ENCODE peak calls at places on chromosomes 12 and 14, in seven cellular contexts. One of them, this sample, is unnamed.

GRCh38 chr14:82720931-82721330 is 1187.3 kb upstream of the SEL1L start:
- DNase-seq in nephron progenitor cell: no peak
- DNase-seq in GM12865: no peak
- DNase-seq in GM20000: no peak
- DNase-seq in lower leg skin: no peak
- DNase-seq in gastrocnemius medialis: no peak
- DNase-seq in foreskin fibroblast: no peak
- DNase-seq in this sample: no peak

GRCh38 chr12:26319511-26319910 is 124.1 kb downstream of the SSPN start:
- DNase-seq in GM20000: no peak
- DNase-seq in nephron progenitor cell: no peak
- DNase-seq in gastrocnemius medialis: peak; percentile 67
- DNase-seq in foreskin fibroblast: peak; percentile 86
- DNase-seq in lower leg skin: peak; percentile 91
- DNase-seq in GM12865: no peak
- DNase-seq in this sample: no peak

GRCh38 chr14:35814371-35815005 is 5.4 kb upstream of the RALGAPA1 start:
- DNase-seq in lower leg skin: no peak
- DNase-seq in nephron progenitor cell: peak; percentile 76
- DNase-seq in foreskin fibroblast: no peak
- DNase-seq in GM20000: peak; percentile 61
- DNase-seq in gastrocnemius medialis: no peak
- DNase-seq in GM12865: peak; percentile 73
- DNase-seq in this sample: no peak

GRCh38 chr12:27865421-27865820 is 85.4 kb upstream of the MANSC4 start:
- DNase-seq in GM20000: no peak
- DNase-seq in lower leg skin: no peak
- DNase-seq in foreskin fibroblast: peak; percentile 82
- DNase-seq in GM12865: no peak
- DNase-seq in gastrocnemius medialis: no peak
- DNase-seq in nephron progenitor cell: no peak
- DNase-seq in this sample: no peak

GRCh38 chr12:83016226-83016835 is 329.6 kb downstream of the TMTC2 start:
- DNase-seq in GM20000: no peak
- DNase-seq in GM12865: no peak
- DNase-seq in nephron progenitor cell: no peak
- DNase-seq in gastrocnemius medialis: peak; percentile 41
- DNase-seq in foreskin fibroblast: peak; percentile 85
- DNase-seq in lower leg skin: no peak
- DNase-seq in this sample: no peak

GRCh38 chr12:93145086-93145485 is 216.0 kb upstream of the EEA1 start:
- DNase-seq in GM20000: no peak
- DNase-seq in nephron progenitor cell: no peak
- DNase-seq in GM12865: no peak
- DNase-seq in lower leg skin: no peak
- DNase-seq in foreskin fibroblast: no peak
- DNase-seq in gastrocnemius medialis: no peak
- DNase-seq in this sample: no peak

GRCh38 chr12:51090705-51091229 is 7.4 kb upstream of the CSRNP2 start:
- DNase-seq in GM20000: no peak
- DNase-seq in lower leg skin: no peak
- DNase-seq in gastrocnemius medialis: no peak
- DNase-seq in GM12865: no peak
- DNase-seq in foreskin fibroblast: no peak
- DNase-seq in nephron progenitor cell: no peak
- DNase-seq in this sample: no peak

GRCh38 chr12:58159941-58160340 is 218.6 kb downstream of the ATP23 start:
- DNase-seq in lower leg skin: no peak
- DNase-seq in GM20000: no peak
- DNase-seq in GM12865: no peak
- DNase-seq in gastrocnemius medialis: peak; percentile 11
- DNase-seq in foreskin fibroblast: no peak
- DNase-seq in nephron progenitor cell: no peak
- DNase-seq in this sample: no peak

GRCh38 chr14:28777773-28778606 is 11.4 kb downstream of the FOXG1 start:
- DNase-seq in foreskin fibroblast: no peak
- DNase-seq in GM12865: no peak
- DNase-seq in nephron progenitor cell: no peak
- DNase-seq in GM20000: no peak
- DNase-seq in lower leg skin: no peak
- DNase-seq in gastrocnemius medialis: no peak
- DNase-seq in this sample: no peak

GRCh38 chr14:90568405-90568804 is 171.6 kb downstream of the CALM1 start:
- DNase-seq in lower leg skin: no peak
- DNase-seq in GM12865: no peak
- DNase-seq in foreskin fibroblast: no peak
- DNase-seq in nephron progenitor cell: no peak
- DNase-seq in GM20000: no peak
- DNase-seq in gastrocnemius medialis: no peak
- DNase-seq in this sample: no peak

GRCh38 chr14:29240046-29240445 is 473.5 kb downstream of the FOXG1 start:
- DNase-seq in GM20000: no peak
- DNase-seq in nephron progenitor cell: no peak
- DNase-seq in lower leg skin: no peak
- DNase-seq in foreskin fibroblast: peak; percentile 79
- DNase-seq in GM12865: no peak
- DNase-seq in gastrocnemius medialis: no peak
- DNase-seq in this sample: no peak

GRCh38 chr12:109112720-109113465 is 3.5 kb upstream of the ACACB start:
- DNase-seq in GM20000: no peak
- DNase-seq in foreskin fibroblast: no peak
- DNase-seq in lower leg skin: no peak
- DNase-seq in nephron progenitor cell: no peak
- DNase-seq in gastrocnemius medialis: no peak
- DNase-seq in GM12865: no peak
- DNase-seq in this sample: no peak

GRCh38 chr12:49970658-49971057 is 2.1 kb upstream of the AQP6 start:
- DNase-seq in GM20000: no peak
- DNase-seq in gastrocnemius medialis: no peak
- DNase-seq in lower leg skin: no peak
- DNase-seq in nephron progenitor cell: no peak
- DNase-seq in GM12865: no peak
- DNase-seq in foreskin fibroblast: no peak
- DNase-seq in this sample: no peak

GRCh38 chr14:100640481-100641273 is 53.5 kb upstream of the BEGAIN start:
- DNase-seq in gastrocnemius medialis: no peak
- DNase-seq in foreskin fibroblast: no peak
- DNase-seq in GM12865: peak; percentile 82
- DNase-seq in GM20000: peak; percentile 63
- DNase-seq in lower leg skin: no peak
- DNase-seq in nephron progenitor cell: no peak
- DNase-seq in this sample: no peak

GRCh38 chr12:69837191-69838085 is 12.4 kb downstream of the MYRFL start:
- DNase-seq in lower leg skin: no peak
- DNase-seq in foreskin fibroblast: no peak
- DNase-seq in gastrocnemius medialis: no peak
- DNase-seq in nephron progenitor cell: no peak
- DNase-seq in GM12865: no peak
- DNase-seq in GM20000: no peak
- DNase-seq in this sample: no peak

GRCh38 chr12:81022531-81022930 is 55.3 kb upstream of the ACSS3 start:
- DNase-seq in GM20000: no peak
- DNase-seq in gastrocnemius medialis: no peak
- DNase-seq in nephron progenitor cell: no peak
- DNase-seq in GM12865: no peak
- DNase-seq in lower leg skin: no peak
- DNase-seq in foreskin fibroblast: no peak
- DNase-seq in this sample: no peak

GRCh38 chr14:75292886-75293285 is 14.3 kb downstream of the FOS start:
- DNase-seq in GM20000: no peak
- DNase-seq in lower leg skin: peak; percentile 52
- DNase-seq in gastrocnemius medialis: no peak
- DNase-seq in foreskin fibroblast: no peak
- DNase-seq in GM12865: no peak
- DNase-seq in nephron progenitor cell: no peak
- DNase-seq in this sample: no peak

GRCh38 chr14:75293920-75294648 is 15.5 kb downstream of the FOS start:
- DNase-seq in foreskin fibroblast: peak; percentile 93
- DNase-seq in lower leg skin: peak; percentile 99
- DNase-seq in gastrocnemius medialis: peak; percentile 97
- DNase-seq in GM20000: peak; percentile 99
- DNase-seq in GM12865: peak; percentile 94
- DNase-seq in nephron progenitor cell: peak; percentile 96
- DNase-seq in this sample: peak; percentile 97

GRCh38 chr14:75295491-75296338 is 17.1 kb downstream of the FOS start:
- DNase-seq in foreskin fibroblast: peak; percentile 55
- DNase-seq in lower leg skin: peak; percentile 97
- DNase-seq in GM20000: peak; percentile 77
- DNase-seq in nephron progenitor cell: peak; percentile 88
- DNase-seq in GM12865: peak; percentile 81
- DNase-seq in gastrocnemius medialis: peak; percentile 78
- DNase-seq in this sample: peak; percentile 87

GRCh38 chr14:75295061-75295461 is 16.4 kb downstream of the FOS start:
- DNase-seq in GM20000: no peak
- DNase-seq in lower leg skin: peak; percentile 95
- DNase-seq in GM12865: peak; percentile 15
- DNase-seq in foreskin fibroblast: peak; percentile 74
- DNase-seq in nephron progenitor cell: peak; percentile 63
- DNase-seq in gastrocnemius medialis: peak; percentile 72
- DNase-seq in this sample: no peak

DNA sequence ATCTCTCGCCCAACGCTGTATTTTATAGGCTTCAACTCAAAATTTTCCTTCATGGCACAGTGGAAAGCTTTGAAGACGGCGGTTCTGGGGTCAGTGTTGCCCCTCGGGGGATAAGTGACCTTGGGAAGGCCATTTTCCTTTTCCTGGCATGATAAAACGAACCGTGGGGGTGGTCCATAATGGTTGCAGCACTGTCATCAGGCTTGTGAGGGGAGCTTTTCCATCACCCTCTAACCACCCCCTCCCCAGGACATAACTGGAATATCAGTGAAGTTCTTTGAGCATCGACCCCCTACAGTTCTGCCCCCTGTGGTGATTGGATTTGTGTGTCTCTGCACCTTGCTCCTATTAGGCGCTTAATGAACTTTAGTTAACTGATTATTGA is 16.0 kb downstream of the FOS start:
- DNase-seq in lower leg skin: no peak
- DNase-seq in foreskin fibroblast: no peak
- DNase-seq in gastrocnemius medialis: no peak
- DNase-seq in GM12865: no peak
- DNase-seq in GM20000: no peak
- DNase-seq in nephron progenitor cell: peak; percentile 18
- DNase-seq in this sample: no peak
- TF ChIP-seq CTCF in lower leg skin: no peak
- TF ChIP-seq CTCF in foreskin fibroblast: peak; percentile 10
- TF ChIP-seq CTCF in gastrocnemius medialis: no peak
- TF ChIP-seq CTCF in GM12865: peak; percentile 17
- TF ChIP-seq CTCF in GM20000: no peak
- TF ChIP-seq CTCF in nephron progenitor cell: no peak
- TF ChIP-seq CTCF in this sample: peak; percentile 17

DNA sequence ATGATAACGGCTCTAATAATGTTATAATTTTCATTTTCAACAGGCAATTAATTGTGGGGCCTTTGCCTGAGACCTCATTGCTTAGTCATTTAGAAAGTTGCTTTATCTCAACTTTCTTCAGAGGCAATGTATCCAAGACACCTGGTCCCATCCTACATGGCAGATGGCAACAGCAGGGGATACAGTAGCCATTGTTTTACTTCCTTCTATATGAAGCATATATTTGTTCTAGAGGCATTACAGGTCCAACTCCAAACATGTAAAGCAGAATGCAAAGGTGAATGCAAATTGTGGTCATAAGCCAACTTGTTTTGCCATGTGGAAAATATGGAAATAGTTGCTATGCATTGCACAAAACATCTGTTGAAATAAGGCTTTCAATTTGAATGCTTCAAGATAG is 109.7 kb upstream of the BCAT1 start:
- DNase-seq in GM12865: peak; percentile 65
- DNase-seq in lower leg skin: no peak
- DNase-seq in gastrocnemius medialis: no peak
- DNase-seq in foreskin fibroblast: no peak
- DNase-seq in nephron progenitor cell: no peak
- DNase-seq in GM20000: no peak
- DNase-seq in this sample: no peak
- TF ChIP-seq CTCF in GM12865: no peak
- TF ChIP-seq CTCF in lower leg skin: no peak
- TF ChIP-seq CTCF in gastrocnemius medialis: no peak
- TF ChIP-seq CTCF in foreskin fibroblast: no peak
- TF ChIP-seq CTCF in nephron progenitor cell: no peak
- TF ChIP-seq CTCF in GM20000: no peak
- TF ChIP-seq CTCF in this sample: no peak

GRCh38 chr12:20377750-20378149 is 9.4 kb downstream of the PDE3A start:
- DNase-seq in lower leg skin: no peak
- DNase-seq in GM20000: no peak
- DNase-seq in nephron progenitor cell: no peak
- DNase-seq in foreskin fibroblast: no peak
- DNase-seq in gastrocnemius medialis: no peak
- DNase-seq in GM12865: no peak
- DNase-seq in this sample: no peak

GRCh38 chr12:20382117-20382516 is 13.8 kb downstream of the PDE3A start:
- DNase-seq in nephron progenitor cell: no peak
- DNase-seq in GM20000: no peak
- DNase-seq in foreskin fibroblast: no peak
- DNase-seq in GM12865: no peak
- DNase-seq in lower leg skin: no peak
- DNase-seq in gastrocnemius medialis: no peak
- DNase-seq in this sample: no peak

GRCh38 chr12:20374775-20375174 is 6.4 kb downstream of the PDE3A start:
- DNase-seq in GM20000: no peak
- DNase-seq in lower leg skin: no peak
- DNase-seq in nephron progenitor cell: no peak
- DNase-seq in gastrocnemius medialis: no peak
- DNase-seq in foreskin fibroblast: no peak
- DNase-seq in GM12865: no peak
- DNase-seq in this sample: no peak

GRCh38 chr12:20372326-20373097 is 4.2 kb downstream of the PDE3A start:
- DNase-seq in lower leg skin: no peak
- DNase-seq in foreskin fibroblast: no peak
- DNase-seq in GM12865: no peak
- DNase-seq in GM20000: no peak
- DNase-seq in nephron progenitor cell: no peak
- DNase-seq in gastrocnemius medialis: no peak
- DNase-seq in this sample: no peak

GRCh38 chr12:20376984-20377383 is 8.6 kb downstream of the PDE3A start:
- DNase-seq in foreskin fibroblast: no peak
- DNase-seq in GM12865: peak; percentile 17
- DNase-seq in GM20000: no peak
- DNase-seq in lower leg skin: no peak
- DNase-seq in gastrocnemius medialis: no peak
- DNase-seq in nephron progenitor cell: no peak
- DNase-seq in this sample: no peak
- TF ChIP-seq CTCF in foreskin fibroblast: peak; percentile 16
- TF ChIP-seq CTCF in GM12865: peak; percentile 24
- TF ChIP-seq CTCF in GM20000: no peak
- TF ChIP-seq CTCF in lower leg skin: no peak
- TF ChIP-seq CTCF in gastrocnemius medialis: peak; percentile 44
- TF ChIP-seq CTCF in nephron progenitor cell: peak; percentile 21
- TF ChIP-seq CTCF in this sample: no peak

GRCh38 chr14:92690171-92691011 is 58.0 kb downstream of the LGMN start:
- DNase-seq in nephron progenitor cell: peak; percentile 36
- DNase-seq in foreskin fibroblast: no peak
- DNase-seq in GM12865: peak; percentile 66
- DNase-seq in lower leg skin: no peak
- DNase-seq in GM20000: peak; percentile 63
- DNase-seq in gastrocnemius medialis: no peak
- DNase-seq in this sample: no peak
- TF ChIP-seq CTCF in nephron progenitor cell: peak; percentile 46
- TF ChIP-seq CTCF in foreskin fibroblast: peak; percentile 56
- TF ChIP-seq CTCF in GM12865: peak; percentile 56
- TF ChIP-seq CTCF in lower leg skin: no peak
- TF ChIP-seq CTCF in GM20000: peak; percentile 53
- TF ChIP-seq CTCF in gastrocnemius medialis: no peak
- TF ChIP-seq CTCF in this sample: no peak

GRCh38 chr14:94119071-94119470 is 8.5 kb downstream of the IFI27 start:
- DNase-seq in foreskin fibroblast: no peak
- DNase-seq in lower leg skin: peak; percentile 69
- DNase-seq in gastrocnemius medialis: no peak
- DNase-seq in GM12865: no peak
- DNase-seq in GM20000: no peak
- DNase-seq in nephron progenitor cell: no peak
- DNase-seq in this sample: no peak
- TF ChIP-seq CTCF in foreskin fibroblast: no peak
- TF ChIP-seq CTCF in lower leg skin: no peak
- TF ChIP-seq CTCF in gastrocnemius medialis: no peak
- TF ChIP-seq CTCF in GM12865: no peak
- TF ChIP-seq CTCF in GM20000: no peak
- TF ChIP-seq CTCF in nephron progenitor cell: no peak
- TF ChIP-seq CTCF in this sample: no peak